ENCODE peak calls at places on chromosomes 4 and X, in ten cellular contexts. H is PC-9, Z is upper lobe of left lung, A is colonic mucosa, J is cardiac fibroblast, R is PC-3, T is RWPE2, S is GM12865, N is dorsolateral prefrontal cortex, O is suprapubic skin. G is an unnamed sample.

GRCh38 chr4:77308843-77309242 is 151.8 kb downstream of the CCNG2 start:
- DNase-seq in O (no peak), T (no peak), N (no peak), H (no peak), S (peak), Z (no peak), R (peak), J (peak), A (no peak), G (no peak)

GRCh38 chr4:95715830-95716229 is 124.1 kb upstream of the PDHA2 start:
- DNase-seq in H (peak), O (no peak), S (no peak), A (no peak), J (no peak), R (peak), Z (no peak), N (no peak), T (no peak), G (no peak)

GRCh38 chrX:87702795-87703194 is 185.2 kb downstream of the KLHL4 start:
- DNase-seq in J (peak), N (no peak), H (no peak), T (no peak), Z (no peak), O (no peak), S (no peak), R (peak), A (no peak), G (no peak)

GRCh38 chr4:98606879-98607278 is 51.5 kb downstream of the TSPAN5 start:
- DNase-seq in N (no peak), H (no peak), T (no peak), J (no peak), A (no peak), Z (no peak), R (no peak), O (no peak), S (no peak), G (no peak)

GRCh38 chr4:176774852-176775251 is 17.9 kb downstream of the VEGFC start:
- DNase-seq in J (no peak), A (no peak), S (no peak), H (no peak), Z (no peak), O (no peak), T (no peak), R (peak), N (no peak), G (no peak)

GRCh38 chr4:177369372-177369771 is 59.7 kb downstream of the NEIL3 start:
- DNase-seq in A (no peak), N (no peak), R (no peak), H (no peak), S (no peak), T (no peak), J (peak), O (no peak), Z (no peak), G (no peak)

GRCh38 chrX:130395341-130395740 is 6.4 kb upstream of the RBMX2 start:
- DNase-seq in T (no peak), A (no peak), S (no peak), O (no peak), H (no peak), J (no peak), R (no peak), N (no peak), Z (no peak), G (no peak)

GRCh38 chr4:20992002-20992401 is 291.7 kb downstream of the PACRGL start:
- DNase-seq in T (no peak), O (no peak), A (no peak), J (no peak), N (no peak), H (no peak), S (no peak), Z (no peak), R (no peak), G (no peak)

GRCh38 chrX:55818673-55819375 is 101.3 kb downstream of the RRAGB start:
- DNase-seq in O (no peak), R (no peak), H (peak), N (no peak), A (no peak), T (no peak), Z (no peak), J (no peak), S (no peak), G (no peak)

GRCh38 chr4:992297-993110 is 700 bp downstream of the SLC26A1 start:
- DNase-seq in S (peak), H (peak), O (no peak), T (no peak), R (peak), J (peak), N (no peak), Z (peak), A (peak), G (no peak)

GRCh38 chrX:129877401-129877800 is 28.6 kb upstream of the UTP14A start:
- DNase-seq in A (no peak), Z (no peak), H (no peak), S (no peak), R (no peak), J (peak), T (no peak), N (no peak), O (no peak), G (no peak)

GRCh38 chrX:85698921-85699320 is 319.5 kb upstream of the POF1B start:
- DNase-seq in R (no peak), N (no peak), A (no peak), O (no peak), Z (no peak), T (no peak), J (no peak), H (no peak), S (no peak), G (no peak)

GRCh38 chrX:129787336-129788055 is 7.7 kb downstream of the SASH3 start:
- DNase-seq in N (no peak), T (no peak), J (no peak), S (no peak), O (no peak), A (no peak), R (no peak), Z (no peak), H (peak), G (no peak)

GRCh38 chr4:186445040-186445439 is 110.3 kb downstream of the MTNR1A start:
- DNase-seq in Z (no peak), H (no peak), S (no peak), J (no peak), O (no peak), R (no peak), T (no peak), A (peak), N (no peak), G (no peak)

GRCh38 chr4:122700178-122700725 is 32.3 kb upstream of the BBS12 start:
- DNase-seq in N (no peak), R (peak), T (peak), Z (no peak), A (peak), J (peak), S (no peak), O (no peak), H (peak), G (no peak)

GRCh38 chr4:7971881-7972500 is 32.3 kb upstream of the AFAP1 start:
- DNase-seq in J (no peak), O (no peak), R (peak), Z (no peak), S (no peak), H (peak), A (peak), N (no peak), T (no peak), G (no peak)

GRCh38 chrX:8090482-8090881 is 80.6 kb downstream of the VCX2 start:
- DNase-seq in R (no peak), S (no peak), A (no peak), Z (no peak), T (no peak), H (no peak), N (no peak), O (no peak), J (no peak), G (no peak)

GRCh38 chr4:7375427-7375826 is 59.3 kb downstream of the PSAPL1 start:
- DNase-seq in J (no peak), Z (no peak), T (no peak), A (no peak), S (no peak), R (no peak), H (no peak), N (no peak), O (no peak), G (no peak)

GRCh38 chr4:3834186-3834920 is 68.2 kb downstream of the ADRA2C start:
- DNase-seq in J (no peak), A (no peak), T (no peak), Z (peak), N (no peak), O (no peak), R (no peak), H (no peak), S (no peak), G (no peak)

GRCh38 chr4:159487284-159487747 is 384.4 kb downstream of the RAPGEF2 start:
- DNase-seq in S (peak), J (peak), O (no peak), T (no peak), A (peak), N (peak), H (peak), R (peak), Z (no peak), G (no peak)

GRCh38 chr4:182843813-182844325 is 73.3 kb downstream of the DCTD start:
- DNase-seq in N (no peak), R (no peak), O (no peak), H (no peak), J (no peak), A (no peak), T (no peak), Z (no peak), S (no peak), G (no peak)

GRCh38 chr4:60019946-60020345 is 1180.2 kb upstream of the ADGRL3 start:
- DNase-seq in S (no peak), Z (no peak), J (no peak), O (no peak), R (no peak), A (no peak), T (no peak), N (no peak), H (no peak), G (no peak)

GRCh38 chr4:8122746-8123145 is 35.9 kb downstream of the ABLIM2 start:
- DNase-seq in Z (no peak), T (no peak), A (no peak), O (no peak), H (no peak), N (no peak), S (no peak), J (no peak), R (no peak), G (no peak)

GRCh38 chr4:115365185-115365584 is 251.8 kb upstream of the NDST4 start:
- DNase-seq in R (no peak), T (no peak), H (no peak), A (no peak), Z (peak), S (no peak), J (no peak), O (no peak), N (no peak), G (no peak)

GRCh38 chrX:139929876-139930275 is 3.0 kb downstream of the ATP11C start:
- DNase-seq in R (no peak), N (no peak), O (no peak), Z (no peak), S (peak), T (no peak), J (no peak), H (no peak), A (no peak), G (no peak)

GRCh38 chrX:133590703-133591505 is 175.6 kb upstream of the GPC4 start:
- DNase-seq in S (no peak), A (no peak), J (no peak), N (no peak), H (no peak), Z (no peak), O (no peak), T (no peak), R (peak), G (no peak)

GRCh38 chrX:63349307-63349706 is 1.8 kb downstream of the SPIN4 start:
- DNase-seq in A (no peak), R (peak), J (no peak), O (no peak), Z (no peak), T (no peak), N (no peak), S (peak), H (no peak), G (no peak)

GRCh38 chrX:130523460-130524394 is 121.9 kb downstream of the RBMX2 start:
- DNase-seq in S (no peak), J (peak), A (peak), T (no peak), R (peak), H (no peak), N (no peak), O (no peak), Z (peak), G (no peak)

GRCh38 chr4:39521253-39521908 is 5.9 kb downstream of the UGDH start:
- DNase-seq in N (no peak), H (no peak), S (no peak), J (peak), T (no peak), O (no peak), Z (no peak), A (no peak), R (peak), G (no peak)

DNA sequence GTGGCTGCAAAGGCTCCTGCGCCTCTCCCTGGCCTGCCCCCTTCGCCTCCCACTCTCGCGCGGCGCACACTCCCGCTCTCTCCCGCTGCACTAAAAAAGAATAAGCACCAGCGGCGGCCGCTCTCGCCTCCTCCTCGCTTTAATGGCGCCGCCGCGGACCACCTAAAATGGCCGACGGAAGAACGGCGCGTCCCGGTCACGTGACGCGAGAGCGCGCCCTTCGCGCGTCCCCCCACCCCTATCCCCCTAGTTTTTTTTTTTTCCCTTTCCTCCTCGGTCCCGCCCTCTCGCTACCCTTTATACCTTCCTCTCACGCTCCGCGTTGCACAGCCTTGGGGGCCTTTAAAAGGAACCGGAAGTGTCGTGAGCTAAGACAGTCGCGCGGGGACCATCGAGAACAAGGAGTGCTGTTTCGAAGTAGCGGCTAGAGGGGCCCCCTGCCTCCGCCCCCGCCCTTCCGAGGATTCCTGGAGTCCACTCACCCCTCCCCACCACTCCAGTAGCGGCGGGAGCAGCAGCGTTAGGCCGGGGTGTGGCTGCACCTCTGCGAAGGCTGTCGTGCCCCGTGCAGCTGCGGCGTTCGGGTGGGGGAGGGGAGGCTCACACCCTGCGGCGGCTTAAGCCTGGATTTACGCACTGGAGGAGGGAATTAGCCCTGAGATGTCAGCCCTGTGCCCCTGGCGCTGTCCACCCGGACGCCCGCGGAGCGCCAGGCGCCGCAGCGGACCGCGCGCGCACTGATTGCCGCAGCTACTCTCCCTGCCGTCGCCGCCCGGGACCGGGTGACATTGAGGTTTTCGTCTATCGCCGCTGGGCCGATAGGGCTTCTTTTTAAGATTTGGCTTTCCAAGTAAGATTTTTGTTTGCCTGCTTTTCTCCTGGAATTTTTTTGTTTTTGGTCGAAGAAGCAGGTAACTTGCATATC is at the start of gene HNRNPD:
- DNase-seq in A (peak), J (peak), N (peak), T (peak), H (peak), O (peak), Z (peak), R (peak), S (peak), G (peak)
- TF ChIP-seq CTCF in A (no peak), J (no peak), N (no peak), T (no peak), H (no peak), O (no peak), Z (no peak), R (no peak), S (no peak), G (no peak)

GRCh38 chr4:121377065-121377464 is 3.8 kb downstream of the QRFPR start:
- DNase-seq in N (no peak), T (no peak), S (no peak), J (peak), O (no peak), A (no peak), R (no peak), H (no peak), Z (no peak), G (no peak)

GRCh38 chr4:121375262-121375661 is 5.6 kb downstream of the QRFPR start:
- DNase-seq in N (no peak), Z (no peak), H (no peak), T (no peak), O (no peak), J (peak), R (peak), A (no peak), S (no peak), G (no peak)

GRCh38 chr4:121373841-121374240 is 7.0 kb downstream of the QRFPR start:
- DNase-seq in J (no peak), O (no peak), N (no peak), H (no peak), S (no peak), A (no peak), R (no peak), Z (no peak), T (no peak), G (no peak)

GRCh38 chr4:121376097-121376496 is 4.7 kb downstream of the QRFPR start:
- DNase-seq in T (no peak), Z (no peak), N (no peak), H (no peak), O (no peak), S (no peak), R (no peak), A (no peak), J (no peak), G (no peak)

GRCh38 chr4:121376541-121376940 is 4.3 kb downstream of the QRFPR start:
- DNase-seq in Z (no peak), N (no peak), S (no peak), H (no peak), A (no peak), J (no peak), T (no peak), R (no peak), O (no peak), G (no peak)
- TF ChIP-seq CTCF in Z (no peak), N (no peak), S (no peak), H (no peak), A (no peak), J (no peak), T (no peak), R (no peak), O (no peak), G (no peak)

GRCh38 chrX:115968436-115969252 is 201.9 kb upstream of the AGTR2 start:
- DNase-seq in S (no peak), N (peak), Z (peak), H (peak), T (no peak), A (peak), R (no peak), O (no peak), J (peak), G (no peak)
- TF ChIP-seq CTCF in S (no peak), N (no peak), Z (no peak), H (no peak), T (peak), A (no peak), R (no peak), O (no peak), J (no peak), G (no peak)

GRCh38 chrX:80334583-80334982 is 85.7 kb upstream of the TENT5D start:
- DNase-seq in H (no peak), J (no peak), R (no peak), O (no peak), A (no peak), N (no peak), Z (no peak), S (no peak), T (no peak), G (no peak)

GRCh38 chrX:80331285-80331684 is 89.0 kb upstream of the TENT5D start:
- DNase-seq in T (no peak), R (no peak), A (no peak), Z (no peak), O (no peak), H (no peak), J (no peak), S (no peak), N (no peak), G (no peak)

GRCh38 chrX:80335062-80335830 is 85.0 kb upstream of the TENT5D start:
- DNase-seq in Z (peak), A (peak), N (no peak), R (peak), T (no peak), S (no peak), O (no peak), H (peak), J (no peak), G (no peak)
- TF ChIP-seq CTCF in Z (no peak), A (no peak), N (no peak), R (peak), T (no peak), S (no peak), O (no peak), H (no peak), J (no peak), G (no peak)

GRCh38 chr4:41723286-41723685 is 25.2 kb downstream of the PHOX2B start:
- DNase-seq in T (no peak), J (no peak), H (no peak), Z (no peak), A (no peak), S (no peak), N (no peak), O (no peak), R (no peak), G (no peak)

GRCh38 chr4:41728571-41728908 is 20.0 kb downstream of the PHOX2B start:
- DNase-seq in R (peak), Z (no peak), N (no peak), J (no peak), H (no peak), T (no peak), S (no peak), A (no peak), O (no peak), G (no peak)

GRCh38 chr4:41727861-41728570 is 20.5 kb downstream of the PHOX2B start:
- DNase-seq in R (no peak), H (no peak), T (no peak), S (no peak), A (no peak), N (no peak), O (no peak), Z (no peak), J (no peak), G (no peak)

GRCh38 chr4:41722171-41722570 is 26.4 kb downstream of the PHOX2B start:
- DNase-seq in H (no peak), A (no peak), T (no peak), N (no peak), R (no peak), O (no peak), Z (no peak), S (no peak), J (no peak), G (no peak)

DNA sequence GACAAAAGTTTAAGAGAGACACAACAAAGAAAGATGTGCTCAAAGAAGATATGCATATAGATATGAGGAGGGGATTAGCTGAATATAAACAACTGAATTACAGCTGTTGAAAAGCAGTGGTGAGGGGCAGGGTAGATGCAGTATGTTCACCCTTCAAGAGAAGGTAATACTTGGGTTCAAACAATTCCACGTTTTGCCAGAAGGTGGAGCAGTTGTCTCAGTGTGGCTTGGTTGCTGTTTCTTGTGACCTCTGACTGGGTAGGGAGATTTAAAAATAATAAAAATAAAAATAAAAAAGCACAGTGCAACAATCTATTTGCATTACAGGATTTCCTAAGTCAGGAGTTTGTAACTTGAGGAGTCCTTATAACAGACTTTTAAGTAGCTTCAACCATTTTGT is 23.3 kb downstream of the PHOX2B start:
- DNase-seq in T (no peak), H (no peak), R (no peak), N (no peak), Z (no peak), A (no peak), J (no peak), S (no peak), O (no peak), G (no peak)
- TF ChIP-seq CTCF in T (peak), H (peak), R (peak), N (no peak), Z (no peak), A (no peak), J (no peak), S (peak), O (no peak), G (no peak)

G was measured in omental fat pad.